ENCODE peak calls at places on chromosome 2, in four cellular contexts. K, U, Z and M are unnamed samples.

GRCh38 chr2:195151711-195152110 is 505.3 kb upstream of the SLC39A10 start:
- DNase-seq in Z (no peak), U (no peak), K (no peak), M (no peak)

GRCh38 chr2:158755310-158755709 is 39.8 kb upstream of the DAPL1 start:
- DNase-seq in K (peak), U (no peak), Z (no peak), M (no peak)

GRCh38 chr2:66457545-66457944 is 22.6 kb downstream of the MEIS1 start:
- DNase-seq in K (no peak), Z (no peak), U (no peak), M (no peak)

GRCh38 chr2:168997113-168997512 is 34.0 kb downstream of the ABCB11 start:
- DNase-seq in U (no peak), Z (no peak), K (no peak), M (no peak)

GRCh38 chr2:81467096-81467495 is 1162.5 kb upstream of the LRRTM1 start:
- DNase-seq in U (no peak), Z (no peak), K (no peak), M (no peak)

GRCh38 chr2:143246815-143247744 is 117.9 kb downstream of the ARHGAP15 start:
- DNase-seq in K (no peak), U (no peak), Z (no peak), M (no peak)

GRCh38 chr2:7825591-7826312 is 856.1 kb upstream of the ID2 start:
- DNase-seq in Z (no peak), U (no peak), K (peak), M (no peak)

GRCh38 chr2:172877826-172878225 is 142.2 kb downstream of the RAPGEF4 start:
- DNase-seq in K (no peak), Z (no peak), U (no peak), M (no peak)

GRCh38 chr2:232292395-232293154 is 86.0 kb upstream of the ALPP start:
- DNase-seq in K (peak), Z (peak), U (peak), M (peak)

GRCh38 chr2:198371902-198372611 is 567.7 kb downstream of the PLCL1 start:
- DNase-seq in K (no peak), Z (no peak), U (no peak), M (no peak)

GRCh38 chr2:200360364-200360763 is 53.9 kb downstream of the SPATS2L start:
- DNase-seq in Z (no peak), K (no peak), U (no peak), M (no peak)

GRCh38 chr2:47180531-47180930 is 25.4 kb upstream of the STPG4 start:
- DNase-seq in K (no peak), Z (no peak), U (no peak), M (no peak)

GRCh38 chr2:96888082-96889011 is 18.5 kb upstream of the SEMA4C start:
- DNase-seq in U (no peak), Z (no peak), K (no peak), M (no peak)

GRCh38 chr2:56102866-56103265 is 80.9 kb upstream of the CCDC85A start:
- DNase-seq in U (no peak), K (no peak), Z (no peak), M (no peak)

GRCh38 chr2:100365434-100365833 is 43.1 kb upstream of the LONRF2 start:
- DNase-seq in K (no peak), U (no peak), Z (no peak), M (peak)

GRCh38 chr2:23375448-23375847 is 9.5 kb upstream of the KLHL29 start:
- DNase-seq in U (peak), Z (no peak), K (no peak), M (peak)

GRCh38 chr2:85914916-85915315 is 26.1 kb upstream of the ST3GAL5 start:
- DNase-seq in Z (no peak), U (no peak), K (no peak), M (no peak)

GRCh38 chr2:73383036-73383435 is 2.6 kb upstream of the ALMS1 start:
- DNase-seq in K (no peak), U (no peak), Z (no peak), M (no peak)

GRCh38 chr2:73385486-73386341 is at the start of gene ALMS1:
- DNase-seq in U (peak), K (peak), Z (peak), M (peak)

GRCh38 chr2:73386894-73387636 is 1.4 kb downstream of the ALMS1 start:
- DNase-seq in U (no peak), K (no peak), Z (no peak), M (no peak)

DNA sequence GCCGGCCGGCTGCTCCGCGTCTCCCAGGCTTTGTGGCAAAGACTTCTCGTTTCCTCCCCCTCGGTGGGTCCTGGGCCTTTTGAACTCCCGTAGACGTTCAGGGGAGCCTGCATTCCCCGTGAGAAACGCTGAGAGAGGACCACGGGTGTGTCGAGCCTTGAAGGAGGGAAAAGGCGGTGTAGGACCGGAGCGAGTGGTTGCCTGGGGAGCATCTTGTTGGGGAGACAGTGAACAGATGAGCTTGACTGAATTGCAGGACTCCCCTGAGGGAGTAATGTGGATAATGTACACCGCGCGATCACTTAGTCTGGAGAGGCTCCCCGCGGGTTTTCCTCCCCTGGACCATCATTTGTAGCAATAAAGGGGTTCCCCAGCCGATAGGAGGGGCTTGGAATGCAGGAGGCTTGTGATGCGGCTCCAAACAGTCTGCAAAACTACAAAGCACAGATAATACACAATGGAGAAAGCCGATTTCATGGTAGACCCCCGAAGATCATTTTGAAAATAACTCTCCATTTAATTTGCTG is 769 bp downstream of the ALMS1 start:
- DNase-seq in Z (no peak), U (no peak), K (no peak), M (no peak)
- TF ChIP-seq FOSL1 in Z (no peak), U (no peak), K (no peak), M (no peak)

GRCh38 chr2:120418174-120418787 is 72.3 kb downstream of the INHBB start:
- DNase-seq in Z (no peak), U (no peak), K (no peak), M (no peak)

GRCh38 chr2:120421126-120421829 is 75.3 kb downstream of the INHBB start:
- DNase-seq in U (no peak), Z (no peak), K (no peak), M (no peak)

GRCh38 chr2:120419955-120420354 is 74.0 kb downstream of the INHBB start:
- DNase-seq in K (no peak), U (no peak), Z (no peak), M (no peak)

GRCh38 chr2:120421830-120422175 is 75.9 kb downstream of the INHBB start:
- DNase-seq in U (no peak), Z (peak), K (no peak), M (no peak)

GRCh38 chr2:120419073-120419472 is 73.1 kb downstream of the INHBB start:
- DNase-seq in U (no peak), K (no peak), Z (peak), M (no peak)
- TF ChIP-seq FOSL1 in U (no peak), K (no peak), Z (no peak), M (no peak)

GRCh38 chr2:115389024-115389423 is 946.6 kb downstream of the DPP10 start:
- DNase-seq in K (no peak), Z (no peak), U (no peak), M (no peak)

GRCh38 chr2:115384399-115384798 is 942.0 kb downstream of the DPP10 start:
- DNase-seq in Z (no peak), U (no peak), K (no peak), M (no peak)

GRCh38 chr2:115386465-115386864 is 944.0 kb downstream of the DPP10 start:
- DNase-seq in U (no peak), K (no peak), Z (no peak), M (no peak)

GRCh38 chr2:115389898-115390297 is 947.5 kb downstream of the DPP10 start:
- DNase-seq in K (no peak), Z (no peak), U (no peak), M (no peak)
- TF ChIP-seq FOSL1 in K (no peak), Z (no peak), U (no peak), M (no peak)

GRCh38 chr2:3637311-3637675 is 20.7 kb upstream of the ALLC start:
- DNase-seq in Z (no peak), U (no peak), K (no peak), M (no peak)
- TF ChIP-seq FOSL1 in Z (no peak), U (no peak), K (no peak), M (no peak)

GRCh38 chr2:102451968-102452367 is 21.1 kb upstream of the SLC9A4 start:
- DNase-seq in U (no peak), K (no peak), Z (no peak), M (no peak)
- TF ChIP-seq FOSL1 in U (no peak), K (no peak), Z (no peak), M (no peak)

GRCh38 chr2:217433522-217433921 is 569.3 kb downstream of the TNS1 start:
- DNase-seq in U (no peak), K (no peak), Z (no peak), M (no peak)
- TF ChIP-seq FOSL1 in U (no peak), K (no peak), Z (no peak), M (no peak)

DNA sequence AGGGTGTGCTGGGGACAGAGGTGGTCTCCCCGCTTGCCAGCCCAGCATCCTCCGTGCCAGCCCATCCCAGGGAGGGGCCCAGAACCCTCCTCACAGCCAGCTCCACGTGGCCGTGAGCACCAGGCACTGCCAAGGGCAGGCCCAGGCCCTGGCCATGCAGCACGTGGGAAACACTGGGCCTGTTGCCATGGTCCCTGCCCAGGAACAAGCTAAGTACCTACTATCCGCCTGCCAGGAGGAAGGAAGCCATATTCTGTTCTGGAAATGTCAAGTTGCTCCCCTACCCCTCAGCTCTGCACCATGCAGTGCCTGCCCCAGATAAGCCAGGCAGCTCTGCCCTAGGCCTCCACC is 250.5 kb downstream of the CYP26B1 start:
- DNase-seq in K (no peak), Z (no peak), U (peak), M (no peak)
- TF ChIP-seq FOSL1 in K (no peak), Z (no peak), U (no peak), M (no peak)

GRCh38 chr2:17148298-17149228 is 369.7 kb downstream of the RAD51AP2 start:
- DNase-seq in Z (peak), U (no peak), K (peak), M (peak)
- TF ChIP-seq FOSL1 in Z (no peak), U (no peak), K (no peak), M (no peak)

GRCh38 chr2:165238295-165238694 is 919 bp upstream of the SCN2A start:
- DNase-seq in U (peak), K (no peak), Z (no peak), M (no peak)

GRCh38 chr2:165239826-165240618 is 808 bp downstream of the SCN2A start:
- DNase-seq in K (no peak), U (no peak), Z (no peak), M (no peak)

GRCh38 chr2:165237056-165237455 is 2.2 kb upstream of the SCN2A start:
- DNase-seq in Z (no peak), K (no peak), U (no peak), M (no peak)

GRCh38 chr2:165240927-165241326 is 1.7 kb downstream of the SCN2A start:
- DNase-seq in K (no peak), Z (no peak), U (no peak), M (no peak)

DNA sequence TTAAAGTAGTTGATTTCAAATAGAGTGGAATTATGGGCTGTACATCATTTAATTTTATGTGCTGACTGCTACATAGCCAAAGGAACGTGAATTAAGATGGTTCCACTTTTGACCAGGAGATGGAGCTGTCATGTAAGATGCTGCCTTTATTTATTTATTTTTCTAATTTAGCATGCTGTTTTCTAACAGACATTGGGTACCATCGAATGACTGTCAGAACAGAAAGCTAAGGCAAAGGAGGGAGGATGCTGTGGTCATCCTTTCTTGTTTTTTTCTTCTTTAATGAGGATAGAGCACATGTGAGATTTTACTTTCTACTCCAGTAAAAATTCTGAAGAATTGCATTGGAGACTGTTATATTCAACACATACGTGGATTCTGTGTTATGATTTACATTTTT is at the start of gene SCN2A:
- DNase-seq in Z (no peak), K (peak), U (peak), M (peak)
- TF ChIP-seq FOSL1 in Z (no peak), K (no peak), U (no peak), M (no peak)